ENCODE peak calls at places on chromosomes 4 and X, in eight cellular contexts. One of them, this sample, is unnamed. For H3K9me3, the result is how much of the 10 kb centered on the place peaks cover.

GRCh38 chrX:68433981-68434299 is 645 bp upstream of the OPHN1 start:
- DNase-seq in Peyer's patch: no peak
- DNase-seq in body of pancreas: no peak
- DNase-seq in prostate gland: no peak
- DNase-seq in heart left ventricle: no peak
- DNase-seq in gastrocnemius medialis: no peak
- DNase-seq in H1: no peak
- DNase-seq in A549: no peak
- DNase-seq in this sample: no peak

GRCh38 chr4:165967486-165967885 is 94.4 kb downstream of the TLL1 start:
- DNase-seq in gastrocnemius medialis: no peak
- DNase-seq in heart left ventricle: no peak
- DNase-seq in H1: no peak
- DNase-seq in body of pancreas: no peak
- DNase-seq in prostate gland: no peak
- DNase-seq in Peyer's patch: no peak
- DNase-seq in A549: no peak
- DNase-seq in this sample: no peak

GRCh38 chr4:99815597-99816011 is 1.0 kb upstream of the DAPP1 start:
- DNase-seq in gastrocnemius medialis: no peak
- DNase-seq in heart left ventricle: no peak
- DNase-seq in body of pancreas: peak
- DNase-seq in H1: no peak
- DNase-seq in Peyer's patch: no peak
- DNase-seq in A549: no peak
- DNase-seq in prostate gland: peak
- DNase-seq in this sample: no peak

GRCh38 chr4:151251922-151252321 is 25.0 kb upstream of the PRSS48 start:
- DNase-seq in Peyer's patch: no peak
- DNase-seq in heart left ventricle: no peak
- DNase-seq in prostate gland: no peak
- DNase-seq in gastrocnemius medialis: no peak
- DNase-seq in body of pancreas: no peak
- DNase-seq in A549: no peak
- DNase-seq in H1: no peak
- DNase-seq in this sample: no peak

GRCh38 chr4:70838972-70839536 is 636 bp downstream of the GRSF1 start:
- DNase-seq in body of pancreas: peak
- DNase-seq in Peyer's patch: peak
- DNase-seq in prostate gland: peak
- DNase-seq in heart left ventricle: peak
- DNase-seq in gastrocnemius medialis: peak
- DNase-seq in H1: no peak
- DNase-seq in A549: peak
- DNase-seq in this sample: peak

GRCh38 chr4:140092094-140092820 is 61.7 kb downstream of the MAML3 start:
- DNase-seq in A549: no peak
- DNase-seq in prostate gland: peak
- DNase-seq in body of pancreas: peak
- DNase-seq in H1: peak
- DNase-seq in Peyer's patch: peak
- DNase-seq in heart left ventricle: peak
- DNase-seq in gastrocnemius medialis: peak
- DNase-seq in this sample: peak

GRCh38 chr4:86775061-86775460 is 74.1 kb downstream of the SLC10A6 start:
- DNase-seq in heart left ventricle: no peak
- DNase-seq in Peyer's patch: no peak
- DNase-seq in prostate gland: no peak
- DNase-seq in gastrocnemius medialis: no peak
- DNase-seq in H1: no peak
- DNase-seq in body of pancreas: no peak
- DNase-seq in A549: no peak
- DNase-seq in this sample: no peak

GRCh38 chr4:26779674-26780073 is 81.0 kb upstream of the STIM2 start:
- DNase-seq in heart left ventricle: peak
- DNase-seq in body of pancreas: no peak
- DNase-seq in H1: no peak
- DNase-seq in prostate gland: peak
- DNase-seq in Peyer's patch: no peak
- DNase-seq in A549: no peak
- DNase-seq in gastrocnemius medialis: no peak
- DNase-seq in this sample: no peak

GRCh38 chr4:99755223-99755944 is 61.2 kb upstream of the DAPP1 start:
- DNase-seq in prostate gland: no peak
- DNase-seq in heart left ventricle: no peak
- DNase-seq in body of pancreas: no peak
- DNase-seq in H1: no peak
- DNase-seq in Peyer's patch: no peak
- DNase-seq in gastrocnemius medialis: no peak
- DNase-seq in A549: no peak
- DNase-seq in this sample: no peak

GRCh38 chr4:63459329-63459728 is 949.9 kb downstream of the TECRL start:
- DNase-seq in Peyer's patch: no peak
- DNase-seq in H1: no peak
- DNase-seq in prostate gland: no peak
- DNase-seq in A549: no peak
- DNase-seq in body of pancreas: no peak
- DNase-seq in heart left ventricle: no peak
- DNase-seq in gastrocnemius medialis: no peak
- DNase-seq in this sample: no peak

GRCh38 chr4:22496165-22496813 is 19.6 kb downstream of the ADGRA3 start:
- DNase-seq in heart left ventricle: no peak
- DNase-seq in prostate gland: no peak
- DNase-seq in Peyer's patch: no peak
- DNase-seq in gastrocnemius medialis: no peak
- DNase-seq in body of pancreas: no peak
- DNase-seq in H1: no peak
- DNase-seq in A549: no peak
- DNase-seq in this sample: no peak

GRCh38 chrX:11953615-11954014 is 184.7 kb upstream of the FRMPD4 start:
- DNase-seq in Peyer's patch: no peak
- DNase-seq in gastrocnemius medialis: no peak
- DNase-seq in H1: no peak
- DNase-seq in prostate gland: no peak
- DNase-seq in A549: peak
- DNase-seq in heart left ventricle: no peak
- DNase-seq in body of pancreas: no peak
- DNase-seq in this sample: no peak

GRCh38 chrX:63754141-63754859 is 30.7 kb downstream of the ARHGEF9 start:
- DNase-seq in heart left ventricle: no peak
- DNase-seq in H1: no peak
- DNase-seq in prostate gland: no peak
- DNase-seq in gastrocnemius medialis: peak
- DNase-seq in Peyer's patch: peak
- DNase-seq in A549: peak
- DNase-seq in body of pancreas: peak
- DNase-seq in this sample: no peak

GRCh38 chrX:43655961-43656494 is at the start of gene MAOA:
- DNase-seq in gastrocnemius medialis: peak
- DNase-seq in body of pancreas: peak
- DNase-seq in H1: no peak
- DNase-seq in heart left ventricle: peak
- DNase-seq in prostate gland: peak
- DNase-seq in A549: peak
- DNase-seq in Peyer's patch: peak
- DNase-seq in this sample: peak

GRCh38 chr4:139900964-139901376 is 235.4 kb downstream of the MGST2 start:
- DNase-seq in H1: no peak
- DNase-seq in prostate gland: no peak
- DNase-seq in body of pancreas: no peak
- DNase-seq in A549: no peak
- DNase-seq in heart left ventricle: no peak
- DNase-seq in gastrocnemius medialis: no peak
- DNase-seq in Peyer's patch: no peak
- DNase-seq in this sample: no peak

GRCh38 chr4:108450236-108450898 is 170.0 kb upstream of the RPL34 start:
- DNase-seq in Peyer's patch: no peak
- DNase-seq in A549: no peak
- DNase-seq in H1: no peak
- DNase-seq in gastrocnemius medialis: no peak
- DNase-seq in prostate gland: no peak
- DNase-seq in body of pancreas: no peak
- DNase-seq in heart left ventricle: no peak
- DNase-seq in this sample: no peak

GRCh38 chr4:183905081-183905592 is at the start of gene STOX2:
- DNase-seq in A549: peak
- DNase-seq in gastrocnemius medialis: peak
- DNase-seq in heart left ventricle: peak
- DNase-seq in prostate gland: peak
- DNase-seq in H1: no peak
- DNase-seq in Peyer's patch: no peak
- DNase-seq in body of pancreas: peak
- DNase-seq in this sample: peak

GRCh38 chr4:133969202-133969873 is 232.3 kb downstream of the PABPC4L start:
- DNase-seq in H1: no peak
- DNase-seq in prostate gland: no peak
- DNase-seq in body of pancreas: no peak
- DNase-seq in gastrocnemius medialis: no peak
- DNase-seq in Peyer's patch: no peak
- DNase-seq in A549: no peak
- DNase-seq in heart left ventricle: peak
- DNase-seq in this sample: no peak

GRCh38 chr4:32396504-32396903 is 1676.3 kb downstream of the PCDH7 start:
- DNase-seq in A549: no peak
- DNase-seq in H1: peak
- DNase-seq in body of pancreas: no peak
- DNase-seq in heart left ventricle: no peak
- DNase-seq in prostate gland: no peak
- DNase-seq in gastrocnemius medialis: no peak
- DNase-seq in Peyer's patch: no peak
- DNase-seq in this sample: no peak

GRCh38 chr4:121551271-121551670 is 145.5 kb downstream of the ANXA5 start:
- DNase-seq in gastrocnemius medialis: no peak
- DNase-seq in heart left ventricle: no peak
- DNase-seq in A549: no peak
- DNase-seq in H1: no peak
- DNase-seq in prostate gland: no peak
- DNase-seq in Peyer's patch: no peak
- DNase-seq in body of pancreas: no peak
- DNase-seq in this sample: no peak

GRCh38 chrX:40006025-40007017 is 91.4 kb downstream of the BCOR start:
- DNase-seq in heart left ventricle: peak
- DNase-seq in H1: no peak
- DNase-seq in Peyer's patch: no peak
- DNase-seq in A549: no peak
- DNase-seq in gastrocnemius medialis: peak
- DNase-seq in body of pancreas: peak
- DNase-seq in prostate gland: no peak
- DNase-seq in this sample: peak

DNA sequence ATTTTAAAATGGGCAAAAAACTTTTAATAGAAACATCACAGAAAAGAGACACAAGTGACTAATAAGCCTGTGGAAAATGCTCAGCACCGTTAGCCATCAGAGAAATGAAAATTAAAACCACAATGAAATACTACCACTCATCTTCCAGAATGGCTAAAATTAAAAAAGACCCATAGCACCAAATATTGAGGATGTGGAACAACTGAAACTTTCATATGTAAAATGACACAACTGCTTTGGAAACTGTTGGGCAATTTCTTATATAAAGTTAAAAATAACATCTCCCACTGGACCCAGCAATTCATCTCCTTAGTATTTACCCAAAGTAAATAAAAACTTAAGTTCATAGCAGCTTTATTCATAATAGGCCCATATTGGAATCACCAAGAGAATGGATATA is 94.2 kb downstream of the TENM3 start:
- DNase-seq in A549: no peak
- DNase-seq in Peyer's patch: no peak
- DNase-seq in prostate gland: no peak
- DNase-seq in heart left ventricle: no peak
- DNase-seq in body of pancreas: no peak
- DNase-seq in H1: no peak
- DNase-seq in gastrocnemius medialis: no peak
- DNase-seq in this sample: no peak
- H3K9me3 ChIP-seq in A549: under half
- H3K9me3 ChIP-seq in Peyer's patch: under half
- H3K9me3 ChIP-seq in prostate gland: under half
- H3K9me3 ChIP-seq in heart left ventricle: under half
- H3K9me3 ChIP-seq in body of pancreas: under half
- H3K9me3 ChIP-seq in H1: under half
- H3K9me3 ChIP-seq in gastrocnemius medialis: under half
- H3K9me3 ChIP-seq in this sample: under half

DNA sequence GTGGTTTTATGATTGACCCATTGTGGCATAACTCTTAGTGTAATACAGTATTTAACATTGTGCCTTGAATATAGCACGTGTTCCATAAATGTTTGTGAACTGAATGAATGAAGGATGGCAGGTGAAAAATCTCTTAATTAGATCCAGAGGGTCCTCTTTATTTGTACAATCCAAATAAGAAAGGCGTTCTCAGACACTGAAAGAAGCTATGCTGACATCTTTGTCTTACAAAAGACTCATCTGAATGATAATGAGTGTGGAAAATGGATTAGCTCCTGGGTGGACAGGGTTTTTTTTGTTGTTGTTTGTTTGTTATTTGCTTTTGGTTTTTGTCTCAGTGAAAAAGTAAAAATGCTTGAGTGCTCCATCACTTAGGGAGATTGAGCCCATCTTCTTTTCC is 62.7 kb downstream of the NEUROG2 start:
- DNase-seq in H1: no peak
- DNase-seq in gastrocnemius medialis: no peak
- DNase-seq in body of pancreas: no peak
- DNase-seq in prostate gland: no peak
- DNase-seq in heart left ventricle: no peak
- DNase-seq in Peyer's patch: no peak
- DNase-seq in A549: no peak
- DNase-seq in this sample: no peak
- TF ChIP-seq POLR2A in H1: no peak
- TF ChIP-seq POLR2A in gastrocnemius medialis: no peak
- TF ChIP-seq POLR2A in body of pancreas: no peak
- TF ChIP-seq POLR2A in prostate gland: no peak
- TF ChIP-seq POLR2A in heart left ventricle: no peak
- TF ChIP-seq POLR2A in Peyer's patch: no peak
- TF ChIP-seq POLR2A in A549: no peak
- TF ChIP-seq POLR2A in this sample: no peak

DNA sequence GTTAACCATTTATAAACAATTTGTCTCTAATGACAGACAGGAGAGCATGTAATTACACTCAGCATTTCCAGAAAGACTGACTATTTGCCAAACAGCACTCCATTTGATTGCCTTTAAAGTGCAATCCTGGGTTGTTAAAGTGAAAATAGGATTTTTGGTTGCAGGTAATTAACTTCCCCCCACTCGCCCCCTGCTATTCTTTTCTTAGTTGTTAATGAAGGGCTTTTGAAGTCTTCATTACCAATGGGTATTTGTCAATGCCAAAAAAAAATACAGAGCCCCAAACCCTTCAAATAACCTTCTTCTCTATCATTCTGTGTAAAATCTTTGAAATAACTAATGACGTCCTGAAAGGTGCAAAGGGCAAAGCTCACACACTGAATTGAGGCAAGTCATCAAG is 825.6 kb downstream of the STPG2 start:
- DNase-seq in prostate gland: no peak
- DNase-seq in gastrocnemius medialis: no peak
- DNase-seq in Peyer's patch: no peak
- DNase-seq in body of pancreas: no peak
- DNase-seq in heart left ventricle: no peak
- DNase-seq in H1: no peak
- DNase-seq in A549: no peak
- DNase-seq in this sample: no peak
- H3K9me3 ChIP-seq in prostate gland: under half
- H3K9me3 ChIP-seq in gastrocnemius medialis: under half
- H3K9me3 ChIP-seq in Peyer's patch: under half
- H3K9me3 ChIP-seq in body of pancreas: under half
- H3K9me3 ChIP-seq in heart left ventricle: under half
- H3K9me3 ChIP-seq in H1: under half
- H3K9me3 ChIP-seq in A549: under half
- H3K9me3 ChIP-seq in this sample: under half

GRCh38 chrX:154516655-154517100 is 646 bp upstream of the FAM3A start:
- DNase-seq in Peyer's patch: no peak
- DNase-seq in heart left ventricle: no peak
- DNase-seq in prostate gland: no peak
- DNase-seq in gastrocnemius medialis: peak
- DNase-seq in A549: no peak
- DNase-seq in H1: no peak
- DNase-seq in body of pancreas: no peak
- DNase-seq in this sample: no peak
- TF ChIP-seq POLR2A in Peyer's patch: no peak
- TF ChIP-seq POLR2A in heart left ventricle: no peak
- TF ChIP-seq POLR2A in prostate gland: no peak
- TF ChIP-seq POLR2A in gastrocnemius medialis: no peak
- TF ChIP-seq POLR2A in A549: no peak
- TF ChIP-seq POLR2A in H1: peak
- TF ChIP-seq POLR2A in body of pancreas: no peak
- TF ChIP-seq POLR2A in this sample: no peak